ENCODE peak calls at places on chromosomes 6 and 20, in six cellular contexts. O is HepG2, Q is GM12891, R is K562, G is H1, P is GM12878. Y is an unnamed sample.

GRCh38 chr6:10809098-10809497 is 29.2 kb downstream of the MAK start:
- DNase-seq in O (no peak), Q (no peak), R (peak), G (no peak), P (no peak), Y (no peak)

GRCh38 chr6:4774715-4775590 is 1.3 kb upstream of the CDYL start:
- DNase-seq in O (no peak), Q (no peak), R (no peak), G (no peak), P (no peak), Y (peak)

GRCh38 chr6:21893778-21894177 is 300.2 kb downstream of the SOX4 start:
- DNase-seq in O (no peak), Q (no peak), R (no peak), G (no peak), P (no peak), Y (no peak)

GRCh38 chr6:154298297-154298696 is 58.3 kb downstream of the IPCEF1 start:
- DNase-seq in O (peak), Q (no peak), R (no peak), G (no peak), P (peak), Y (no peak)

GRCh38 chr6:106972500-106972899 is 2.0 kb downstream of the CD24 start:
- DNase-seq in O (no peak), Q (no peak), R (no peak), G (no peak), P (no peak), Y (no peak)

GRCh38 chr6:1463275-1463674 is 73.9 kb downstream of the FOXF2 start:
- DNase-seq in O (no peak), Q (no peak), R (no peak), G (peak), P (no peak), Y (no peak)

GRCh38 chr20:47620808-47621805 is 119.4 kb downstream of the NCOA3 start:
- DNase-seq in O (peak), Q (no peak), R (no peak), G (no peak), P (peak), Y (no peak)

GRCh38 chr6:25899123-25899522 is 25.1 kb upstream of the SLC17A3 start:
- DNase-seq in O (peak), Q (no peak), R (no peak), G (no peak), P (no peak), Y (no peak)

GRCh38 chr20:61949363-61949713 is 116.3 kb downstream of the TAF4 start:
- DNase-seq in O (no peak), Q (no peak), R (no peak), G (no peak), P (no peak), Y (no peak)

GRCh38 chr6:100986921-100987320 is 105.8 kb upstream of the ASCC3 start:
- DNase-seq in O (no peak), Q (no peak), R (no peak), G (no peak), P (no peak), Y (no peak)

GRCh38 chr6:113669641-113670040 is 187.5 kb upstream of the MARCKS start:
- DNase-seq in O (no peak), Q (no peak), R (no peak), G (no peak), P (no peak), Y (no peak)

GRCh38 chr6:32176476-32177181 is 745 bp upstream of the AGPAT1 start:
- DNase-seq in O (no peak), Q (no peak), R (peak), G (no peak), P (no peak), Y (no peak)

GRCh38 chr20:52829111-52829510 is 143.0 kb upstream of the TSHZ2 start:
- DNase-seq in O (no peak), Q (no peak), R (no peak), G (no peak), P (no peak), Y (no peak)

GRCh38 chr6:168353041-168353440 is 33.5 kb upstream of the DACT2 start:
- DNase-seq in O (no peak), Q (no peak), R (no peak), G (no peak), P (no peak), Y (no peak)

GRCh38 chr6:110456694-110457093 is 19.7 kb downstream of the SLC22A16 start:
- DNase-seq in O (no peak), Q (no peak), R (no peak), G (no peak), P (no peak), Y (no peak)

GRCh38 chr6:101114703-101115102 is 233.6 kb upstream of the ASCC3 start:
- DNase-seq in O (peak), Q (no peak), R (no peak), G (no peak), P (no peak), Y (no peak)

GRCh38 chr20:17571967-17572638 is 2.2 kb downstream of the DSTN start:
- DNase-seq in O (no peak), Q (no peak), R (no peak), G (no peak), P (no peak), Y (no peak)

GRCh38 chr20:17569616-17570346 is at the start of gene DSTN:
- DNase-seq in O (peak), Q (peak), R (peak), G (peak), P (peak), Y (peak)

GRCh38 chr20:17568972-17569471 is 853 bp upstream of the DSTN start:
- DNase-seq in O (peak), Q (peak), R (peak), G (peak), P (no peak), Y (no peak)

GRCh38 chr20:17571153-17571527 is 1.3 kb downstream of the DSTN start:
- DNase-seq in O (no peak), Q (peak), R (no peak), G (no peak), P (no peak), Y (no peak)

DNA sequence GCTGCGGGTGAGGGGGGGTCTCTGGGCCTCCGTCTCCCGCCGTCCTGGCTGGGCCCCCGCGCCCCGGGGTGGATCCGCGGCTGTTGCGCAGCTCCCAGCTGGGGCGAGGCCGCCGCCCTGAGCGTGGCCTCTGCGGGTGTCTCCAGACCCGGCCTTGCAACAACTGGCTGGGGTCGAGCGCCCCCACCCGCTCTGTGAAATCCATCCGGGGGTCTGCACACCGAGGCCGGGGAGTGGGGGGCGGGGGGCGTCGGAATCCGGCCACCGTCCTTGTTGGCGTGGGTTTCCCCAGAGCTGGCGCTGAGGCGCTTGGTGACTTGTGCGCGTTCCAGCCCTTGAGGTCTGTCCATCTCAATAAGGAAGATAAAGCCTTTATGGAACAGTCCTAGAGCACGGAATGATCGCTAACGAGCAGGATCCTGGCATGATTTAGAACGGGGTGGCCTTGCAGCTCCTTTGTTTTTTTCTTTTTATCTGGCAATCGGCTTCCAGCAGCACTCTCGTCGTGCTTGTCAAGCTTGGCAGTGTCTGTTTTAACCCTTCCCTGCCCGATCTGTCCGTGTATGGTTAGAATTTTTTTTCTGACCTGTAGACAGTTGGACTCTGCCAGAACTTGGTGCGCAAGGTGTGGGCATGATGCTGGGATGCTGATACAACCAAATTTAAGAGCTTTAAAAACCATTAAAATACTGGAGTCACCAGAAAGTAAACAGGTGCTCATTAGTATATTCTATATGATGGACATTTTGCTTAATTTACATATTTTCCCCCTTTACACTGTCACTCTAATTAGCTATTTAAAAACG is 675 bp downstream of the DSTN start:
- DNase-seq in O (peak), Q (peak), R (peak), G (no peak), P (no peak), Y (peak)
- TF ChIP-seq POLR2A in O (no peak), Q (no peak), R (no peak), G (no peak), P (no peak), Y (no peak)

GRCh38 chr20:25485872-25486271 is 78.4 kb downstream of the GINS1 start:
- DNase-seq in O (no peak), Q (no peak), R (no peak), G (no peak), P (no peak), Y (no peak)

GRCh38 chr20:25487306-25487705 is 79.8 kb downstream of the GINS1 start:
- DNase-seq in O (no peak), Q (no peak), R (no peak), G (no peak), P (no peak), Y (no peak)

GRCh38 chr20:25487975-25488374 is 80.5 kb downstream of the GINS1 start:
- DNase-seq in O (no peak), Q (no peak), R (no peak), G (no peak), P (no peak), Y (no peak)

GRCh38 chr20:25484911-25485511 is 77.5 kb downstream of the GINS1 start:
- DNase-seq in O (no peak), Q (no peak), R (no peak), G (no peak), P (no peak), Y (no peak)

DNA sequence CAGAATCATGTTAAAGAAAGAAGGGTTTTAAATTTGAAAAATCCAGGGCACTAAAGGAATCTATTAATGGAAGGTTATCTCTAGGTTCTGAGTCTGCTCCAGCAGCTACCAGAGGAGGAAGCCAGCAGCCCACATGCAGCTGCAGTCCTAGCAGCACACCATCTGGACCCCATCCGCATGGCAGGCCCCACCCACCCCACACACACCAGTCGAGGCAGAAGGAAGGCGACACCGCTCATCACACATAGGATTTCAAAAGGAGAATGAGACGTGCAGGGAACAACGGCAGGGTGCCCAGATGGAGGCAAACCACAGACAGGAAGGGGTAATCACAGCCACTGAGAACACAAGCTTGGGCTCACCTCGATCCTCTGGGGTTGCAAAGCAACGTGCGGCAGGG is 78.9 kb downstream of the GINS1 start:
- DNase-seq in O (no peak), Q (no peak), R (no peak), G (no peak), P (no peak), Y (no peak)
- TF ChIP-seq TAF1 in O (no peak), Q (no peak), R (no peak), G (no peak), P (no peak), Y (no peak)

DNA sequence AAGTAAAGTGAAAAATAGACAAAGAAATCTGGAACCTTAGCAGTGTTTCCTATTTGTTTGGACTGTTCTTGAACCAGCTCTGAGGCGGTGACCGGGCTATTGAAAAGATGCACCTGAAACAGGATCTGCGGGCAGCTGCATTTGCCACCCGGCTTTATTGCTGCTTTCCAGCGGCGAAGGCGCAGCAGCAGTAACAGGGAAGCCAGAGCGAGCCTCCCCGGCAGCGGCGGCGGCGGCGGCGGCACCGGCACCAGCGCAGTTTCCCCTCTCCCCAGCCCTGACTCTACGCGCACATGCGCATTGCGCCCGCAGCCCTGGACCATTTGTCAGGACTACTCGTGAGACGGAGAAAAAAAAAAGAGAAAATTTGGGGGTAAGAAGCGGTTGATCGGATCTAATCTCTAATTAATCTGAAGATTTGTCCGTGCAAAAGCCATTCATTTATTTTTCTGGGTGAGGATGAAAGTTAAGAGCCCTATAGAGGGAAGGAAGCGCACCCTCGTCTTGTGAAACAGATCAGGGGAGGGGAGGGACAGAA is at the start of gene L3MBTL3:
- DNase-seq in O (peak), Q (peak), R (peak), G (peak), P (no peak), Y (peak)
- TF ChIP-seq POLR2A in O (no peak), Q (no peak), R (no peak), G (no peak), P (no peak), Y (no peak)

GRCh38 chr20:33181482-33182093 is 13.6 kb downstream of the BPIFA2 start:
- DNase-seq in O (no peak), Q (no peak), R (no peak), G (no peak), P (no peak), Y (no peak)
- TF ChIP-seq TAF1 in O (no peak), Q (no peak), R (no peak), G (no peak), P (no peak), Y (no peak)

GRCh38 chr6:30571085-30572077 is at the start of gene ABCF1:
- DNase-seq in O (peak), Q (peak), R (peak), G (peak), P (peak), Y (peak)
- TF ChIP-seq POLR2A in O (peak), Q (peak), R (peak), G (peak), P (peak), Y (peak)

GRCh38 chr20:475463-476357 is 13.4 kb upstream of the TBC1D20 start:
- DNase-seq in O (no peak), Q (no peak), R (no peak), G (no peak), P (no peak), Y (no peak)

GRCh38 chr20:478949-479429 is 16.7 kb upstream of the TBC1D20 start:
- DNase-seq in O (peak), Q (peak), R (peak), G (no peak), P (no peak), Y (peak)

GRCh38 chr20:479487-479886 is 17.2 kb upstream of the TBC1D20 start:
- DNase-seq in O (no peak), Q (no peak), R (no peak), G (no peak), P (no peak), Y (no peak)

GRCh38 chr20:480044-480443 is 17.7 kb upstream of the TBC1D20 start:
- DNase-seq in O (no peak), Q (no peak), R (no peak), G (no peak), P (no peak), Y (no peak)

DNA sequence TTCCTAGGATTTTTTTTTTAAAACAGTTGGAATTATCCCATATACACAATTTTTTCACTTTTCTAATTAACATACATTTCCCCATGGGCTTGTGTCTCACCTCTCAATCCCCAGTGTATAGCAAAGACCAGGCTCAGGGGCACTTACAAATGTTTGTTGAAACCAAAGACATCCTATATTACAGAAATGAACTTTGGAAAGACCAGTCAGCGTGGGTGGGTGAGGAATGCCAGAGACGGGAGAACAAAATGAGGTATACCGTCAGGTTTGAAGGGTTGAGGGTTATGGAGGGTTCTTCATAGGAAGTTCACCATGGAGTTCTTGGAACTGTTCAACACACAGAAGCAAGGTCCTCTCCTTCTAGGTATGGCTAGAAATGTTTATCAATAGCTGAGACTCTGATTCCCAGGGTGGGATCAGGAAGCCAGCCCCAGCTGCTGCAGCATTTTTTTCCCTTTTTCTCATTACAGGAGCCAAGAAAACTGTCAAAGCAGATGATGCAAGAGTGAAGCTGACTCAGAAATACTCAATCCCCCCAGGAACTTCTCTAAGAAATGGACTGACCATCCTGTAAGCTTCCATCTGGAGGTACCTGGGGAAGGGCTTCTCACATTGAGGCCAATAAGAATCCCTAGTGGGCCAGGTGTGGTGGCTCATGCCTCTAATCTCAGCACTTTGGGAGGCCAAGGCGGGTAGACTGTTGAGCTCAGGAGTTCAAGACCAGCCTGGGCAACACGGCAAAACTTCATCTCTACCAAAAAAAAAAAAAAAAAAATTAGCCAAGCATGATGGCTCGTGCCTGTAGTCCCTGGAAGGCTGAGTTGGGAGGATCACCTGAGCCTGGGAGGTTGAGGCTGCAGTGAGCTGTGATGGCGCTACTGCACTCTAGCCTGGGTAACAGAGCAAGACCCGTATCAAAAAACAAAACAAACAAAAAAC is 15.9 kb upstream of the TBC1D20 start:
- DNase-seq in O (peak), Q (no peak), R (no peak), G (no peak), P (no peak), Y (no peak)
- TF ChIP-seq TAF1 in O (no peak), Q (no peak), R (no peak), G (no peak), P (no peak), Y (no peak)

DNA sequence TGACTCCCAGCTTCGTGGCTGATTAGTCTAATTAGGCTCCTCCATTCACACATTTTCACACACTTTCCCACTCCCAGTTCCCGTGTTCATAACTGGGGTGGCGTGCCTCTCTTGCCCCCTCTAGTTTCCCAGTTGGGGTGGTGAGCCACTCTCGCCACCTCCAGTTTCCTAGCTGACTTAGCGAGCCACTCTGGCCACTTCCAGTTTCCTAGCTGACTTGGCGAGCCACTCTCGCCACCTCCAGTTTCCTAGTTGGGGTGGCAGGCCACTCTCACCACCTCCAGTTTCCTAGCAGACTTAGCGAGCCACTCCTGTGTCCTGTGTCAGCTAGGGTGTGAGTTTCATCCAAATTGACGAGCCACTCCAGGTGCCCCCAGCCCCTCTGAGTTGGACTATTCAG is 7.4 kb upstream of the GMPR start:
- DNase-seq in O (no peak), Q (no peak), R (no peak), G (no peak), P (no peak), Y (no peak)
- TF ChIP-seq POLR2A in O (no peak), Q (no peak), R (no peak), G (no peak), P (no peak), Y (no peak)